ENCODE peak calls at places on chromosomes 4 and X, in five cellular contexts. One of them, this sample, is unnamed. For H3K79me2, the result is how much of the 10 kb centered on the place peaks cover.

GRCh38 chrX:45712067-45712466 is 511.4 kb upstream of the DIPK2B start:
- DNase-seq in K562: no peak
- DNase-seq in H1: no peak
- DNase-seq in GM12878: no peak
- DNase-seq in HepG2: no peak
- DNase-seq in this sample: no peak

GRCh38 chr4:183171484-183172267 is 72.6 kb downstream of the WWC2 start:
- DNase-seq in H1: no peak
- DNase-seq in GM12878: no peak
- DNase-seq in K562: no peak
- DNase-seq in HepG2: peak
- DNase-seq in this sample: no peak

GRCh38 chr4:40916880-40917279 is 167.1 kb downstream of the NSUN7 start:
- DNase-seq in K562: peak
- DNase-seq in HepG2: peak
- DNase-seq in GM12878: no peak
- DNase-seq in H1: peak
- DNase-seq in this sample: peak

GRCh38 chrX:24231169-24231568 is 81.6 kb downstream of the ZFX start:
- DNase-seq in HepG2: no peak
- DNase-seq in H1: no peak
- DNase-seq in K562: peak
- DNase-seq in GM12878: no peak
- DNase-seq in this sample: peak

GRCh38 chr4:88573995-88574394 is 18.3 kb upstream of the HERC3 start:
- DNase-seq in K562: no peak
- DNase-seq in H1: no peak
- DNase-seq in HepG2: peak
- DNase-seq in GM12878: no peak
- DNase-seq in this sample: peak

GRCh38 chrX:22889824-22890223 is 109.9 kb upstream of the DDX53 start:
- DNase-seq in H1: no peak
- DNase-seq in HepG2: no peak
- DNase-seq in K562: no peak
- DNase-seq in GM12878: no peak
- DNase-seq in this sample: no peak

GRCh38 chr4:15774020-15774420 is 4.1 kb upstream of the CD38 start:
- DNase-seq in K562: no peak
- DNase-seq in GM12878: no peak
- DNase-seq in H1: no peak
- DNase-seq in HepG2: no peak
- DNase-seq in this sample: no peak

GRCh38 chr4:56739104-56739777 is 58.1 kb upstream of the HOPX start:
- DNase-seq in H1: no peak
- DNase-seq in HepG2: no peak
- DNase-seq in GM12878: no peak
- DNase-seq in K562: no peak
- DNase-seq in this sample: no peak

GRCh38 chrX:291411-291901 is 10.3 kb downstream of the PLCXD1 start:
- DNase-seq in H1: no peak
- DNase-seq in GM12878: no peak
- DNase-seq in HepG2: no peak
- DNase-seq in K562: no peak
- DNase-seq in this sample: no peak

GRCh38 chr4:185222598-185222997 is 13.2 kb downstream of the SNX25 start:
- DNase-seq in HepG2: no peak
- DNase-seq in H1: no peak
- DNase-seq in K562: no peak
- DNase-seq in GM12878: no peak
- DNase-seq in this sample: no peak

GRCh38 chrX:8191022-8191421 is 20.0 kb upstream of the VCX2 start:
- DNase-seq in H1: no peak
- DNase-seq in GM12878: no peak
- DNase-seq in HepG2: no peak
- DNase-seq in K562: no peak
- DNase-seq in this sample: no peak

GRCh38 chr4:15469402-15470148 is at the start of gene CC2D2A:
- DNase-seq in H1: no peak
- DNase-seq in K562: no peak
- DNase-seq in GM12878: no peak
- DNase-seq in HepG2: no peak
- DNase-seq in this sample: no peak

GRCh38 chr4:187840814-187841213 is 154.8 kb upstream of the ZFP42 start:
- DNase-seq in HepG2: no peak
- DNase-seq in H1: no peak
- DNase-seq in K562: no peak
- DNase-seq in GM12878: no peak
- DNase-seq in this sample: no peak

GRCh38 chr4:165328101-165328425 is 594 bp downstream of the MSMO1 start:
- DNase-seq in K562: no peak
- DNase-seq in H1: no peak
- DNase-seq in GM12878: no peak
- DNase-seq in HepG2: no peak
- DNase-seq in this sample: no peak

GRCh38 chr4:168150651-168151050 is 58.3 kb downstream of the ANXA10 start:
- DNase-seq in HepG2: no peak
- DNase-seq in K562: no peak
- DNase-seq in H1: no peak
- DNase-seq in GM12878: no peak
- DNase-seq in this sample: no peak

GRCh38 chrX:133045986-133046385 is 50.9 kb downstream of the USP26 start:
- DNase-seq in H1: no peak
- DNase-seq in GM12878: no peak
- DNase-seq in HepG2: peak
- DNase-seq in K562: peak
- DNase-seq in this sample: peak

GRCh38 chr4:170529760-170530440 is 440.1 kb upstream of the AADAT start:
- DNase-seq in HepG2: no peak
- DNase-seq in H1: no peak
- DNase-seq in GM12878: no peak
- DNase-seq in K562: no peak
- DNase-seq in this sample: no peak

GRCh38 chrX:107566603-107567262 is 61.6 kb upstream of the PRPS1 start:
- DNase-seq in H1: no peak
- DNase-seq in K562: no peak
- DNase-seq in GM12878: no peak
- DNase-seq in HepG2: no peak
- DNase-seq in this sample: no peak

GRCh38 chrX:39372126-39372525 is 570.9 kb downstream of the MID1IP1 start:
- DNase-seq in HepG2: no peak
- DNase-seq in K562: no peak
- DNase-seq in H1: no peak
- DNase-seq in GM12878: no peak
- DNase-seq in this sample: no peak

GRCh38 chr4:78059524-78059889 is 2.4 kb downstream of the FRAS1 start:
- DNase-seq in GM12878: no peak
- DNase-seq in H1: peak
- DNase-seq in HepG2: peak
- DNase-seq in K562: peak
- DNase-seq in this sample: peak

GRCh38 chrX:20500171-20500865 is 233.6 kb upstream of the RPS6KA3 start:
- DNase-seq in HepG2: no peak
- DNase-seq in H1: no peak
- DNase-seq in GM12878: no peak
- DNase-seq in K562: no peak
- DNase-seq in this sample: no peak

GRCh38 chrX:127708155-127708554 is 344.0 kb downstream of the ACTRT1 start:
- DNase-seq in HepG2: no peak
- DNase-seq in K562: no peak
- DNase-seq in H1: no peak
- DNase-seq in GM12878: no peak
- DNase-seq in this sample: no peak

GRCh38 chrX:79330022-79330421 is 37.1 kb downstream of the ITM2A start:
- DNase-seq in HepG2: no peak
- DNase-seq in K562: peak
- DNase-seq in GM12878: no peak
- DNase-seq in H1: no peak
- DNase-seq in this sample: no peak

GRCh38 chrX:131397891-131398290 is 108.8 kb upstream of the IGSF1 start:
- DNase-seq in GM12878: no peak
- DNase-seq in H1: no peak
- DNase-seq in K562: no peak
- DNase-seq in HepG2: no peak
- DNase-seq in this sample: no peak

GRCh38 chrX:7948483-7948882 is 21.3 kb upstream of the PNPLA4 start:
- DNase-seq in HepG2: no peak
- DNase-seq in GM12878: no peak
- DNase-seq in H1: no peak
- DNase-seq in K562: no peak
- DNase-seq in this sample: no peak

GRCh38 chr4:186717556-186717955 is 6.1 kb downstream of the FAT1 start:
- DNase-seq in HepG2: no peak
- DNase-seq in K562: no peak
- DNase-seq in H1: no peak
- DNase-seq in GM12878: no peak
- DNase-seq in this sample: no peak
- TF ChIP-seq ZNF274 in HepG2: no peak
- TF ChIP-seq ZNF274 in K562: no peak
- TF ChIP-seq ZNF274 in H1: no peak
- TF ChIP-seq ZNF274 in GM12878: no peak
- TF ChIP-seq ZNF274 in this sample: no peak

GRCh38 chr4:145154573-145154972 is 25.8 kb downstream of the OTUD4 start:
- DNase-seq in H1: no peak
- DNase-seq in HepG2: peak
- DNase-seq in GM12878: no peak
- DNase-seq in K562: peak
- DNase-seq in this sample: no peak
- TF ChIP-seq RAD21 in H1: peak
- TF ChIP-seq RAD21 in HepG2: no peak
- TF ChIP-seq RAD21 in GM12878: peak
- TF ChIP-seq RAD21 in K562: peak
- TF ChIP-seq RAD21 in this sample: peak

GRCh38 chr4:152478456-152479237 is 57.2 kb downstream of the FBXW7 start:
- DNase-seq in H1: no peak
- DNase-seq in K562: no peak
- DNase-seq in HepG2: no peak
- DNase-seq in GM12878: no peak
- DNase-seq in this sample: no peak
- H3K79me2 ChIP-seq in H1: under half
- H3K79me2 ChIP-seq in K562: under half
- H3K79me2 ChIP-seq in HepG2: half or more
- H3K79me2 ChIP-seq in GM12878: under half
- H3K79me2 ChIP-seq in this sample: half or more

DNA sequence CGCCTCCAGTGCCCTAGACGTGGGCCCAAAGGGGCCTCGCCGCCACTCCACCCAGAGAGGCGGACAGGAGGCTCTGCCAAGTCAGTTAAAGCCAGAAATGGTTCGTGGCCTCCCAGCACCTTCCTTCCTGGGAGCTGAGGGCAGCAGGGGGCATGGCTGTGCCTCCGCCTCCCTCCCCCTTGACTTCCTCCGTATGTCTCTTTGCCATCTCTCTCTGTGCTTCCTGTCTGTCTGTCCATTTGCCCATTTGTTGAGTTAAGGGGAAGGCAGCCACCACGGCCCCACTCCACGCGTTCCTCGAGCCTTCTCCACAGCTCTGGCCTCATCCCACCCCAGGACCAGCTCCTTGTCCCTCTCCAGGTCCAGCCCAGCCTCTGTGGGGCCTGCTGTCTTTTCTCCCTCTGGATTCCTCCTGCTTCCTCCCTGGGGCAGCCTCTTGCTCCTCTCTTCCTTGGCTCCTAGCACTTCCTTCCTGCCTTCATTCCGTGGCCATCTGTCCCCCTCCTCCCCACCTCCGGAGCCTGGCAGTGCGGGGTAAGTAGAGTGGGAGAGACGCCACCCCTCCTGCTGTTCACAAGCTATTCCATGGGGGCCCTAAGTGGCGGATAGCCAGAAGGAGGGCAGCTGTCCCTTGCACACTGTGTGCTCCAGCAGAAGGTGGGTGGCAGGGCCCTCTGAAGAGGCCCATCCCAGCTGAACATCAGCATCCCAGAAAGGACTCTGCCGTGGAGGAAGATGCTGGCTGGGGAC is 27.6 kb downstream of the CCNQ start:
- DNase-seq in K562: no peak
- DNase-seq in HepG2: no peak
- DNase-seq in GM12878: no peak
- DNase-seq in H1: no peak
- DNase-seq in this sample: no peak
- TF ChIP-seq ZNF274 in K562: no peak
- TF ChIP-seq ZNF274 in HepG2: no peak
- TF ChIP-seq ZNF274 in GM12878: no peak
- TF ChIP-seq ZNF274 in H1: no peak
- TF ChIP-seq ZNF274 in this sample: no peak

DNA sequence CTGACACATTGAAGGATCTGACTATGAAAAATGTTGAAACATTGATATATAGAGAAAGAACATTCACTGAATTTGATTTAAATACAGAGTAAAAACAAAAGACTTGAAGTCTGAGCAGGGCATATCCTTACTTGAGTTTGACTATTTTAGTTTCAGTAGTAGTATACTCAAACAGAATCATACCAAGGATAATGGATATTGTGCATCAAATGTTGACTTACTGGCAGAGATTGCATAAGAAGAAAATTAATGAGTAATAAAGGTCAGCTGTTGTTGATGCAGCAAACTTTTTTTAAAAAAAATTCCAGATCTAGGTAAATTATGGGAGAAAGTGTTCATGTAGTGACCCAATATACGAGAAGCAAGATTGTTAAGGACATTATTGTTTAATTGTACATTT is 94.5 kb upstream of the APOOL start:
- DNase-seq in GM12878: no peak
- DNase-seq in K562: no peak
- DNase-seq in HepG2: no peak
- DNase-seq in H1: no peak
- DNase-seq in this sample: no peak
- TF ChIP-seq RAD21 in GM12878: no peak
- TF ChIP-seq RAD21 in K562: no peak
- TF ChIP-seq RAD21 in HepG2: no peak
- TF ChIP-seq RAD21 in H1: no peak
- TF ChIP-seq RAD21 in this sample: no peak

DNA sequence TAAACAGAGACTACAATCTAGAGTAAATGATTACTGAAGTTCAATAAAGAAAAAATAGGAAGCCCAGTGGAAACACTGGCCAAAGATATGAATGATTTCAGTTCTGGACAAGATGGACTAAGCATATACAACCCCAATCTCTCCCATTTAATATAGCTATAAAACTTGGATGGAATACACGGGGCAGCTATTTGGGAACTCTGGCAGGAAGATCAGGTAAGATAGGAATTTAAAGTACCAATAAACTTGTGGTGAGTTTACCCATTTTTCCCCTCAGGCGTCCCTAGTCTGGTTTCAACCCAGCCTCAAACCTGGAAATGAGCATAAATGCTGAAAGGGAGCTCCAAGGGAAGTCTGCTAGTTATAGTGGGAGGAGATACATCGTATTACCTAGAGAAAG is 20.4 kb downstream of the NUP54 start:
- DNase-seq in H1: no peak
- DNase-seq in HepG2: no peak
- DNase-seq in K562: no peak
- DNase-seq in GM12878: no peak
- DNase-seq in this sample: no peak
- H3K79me2 ChIP-seq in H1: under half
- H3K79me2 ChIP-seq in HepG2: under half
- H3K79me2 ChIP-seq in K562: under half
- H3K79me2 ChIP-seq in GM12878: under half
- H3K79me2 ChIP-seq in this sample: half or more

DNA sequence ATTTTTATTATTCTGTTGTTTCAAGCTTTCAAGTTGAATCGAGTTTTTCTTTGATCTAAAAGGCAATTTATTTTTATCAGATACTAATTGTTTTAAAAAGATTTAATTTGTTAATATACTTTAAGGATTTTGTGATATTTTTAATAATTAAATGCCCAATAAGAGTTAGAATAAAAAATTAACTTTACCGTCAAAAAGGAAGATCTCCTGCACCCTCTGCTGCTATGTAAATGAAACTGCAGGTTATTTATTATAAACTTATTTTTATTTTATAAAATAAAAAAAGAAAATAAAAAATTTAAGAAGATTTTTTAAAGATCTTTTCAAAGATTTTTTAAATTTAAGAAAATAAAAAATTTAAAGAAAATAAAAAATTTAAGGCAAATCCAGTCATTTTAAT is 166.1 kb downstream of the CCSER1 start:
- DNase-seq in K562: no peak
- DNase-seq in H1: no peak
- DNase-seq in GM12878: no peak
- DNase-seq in HepG2: no peak
- DNase-seq in this sample: no peak
- TF ChIP-seq ZNF274 in K562: no peak
- TF ChIP-seq ZNF274 in H1: no peak
- TF ChIP-seq ZNF274 in GM12878: no peak
- TF ChIP-seq ZNF274 in HepG2: no peak
- TF ChIP-seq ZNF274 in this sample: no peak

This sample was measured in HCT116.